ENCODE peak calls at places on chromosomes 16 and 17, in six cellular contexts. One of them, this sample, is unnamed.

GRCh38 chr16:83187404-83187803 is 560.6 kb downstream of the CDH13 start:
- DNase-seq in psoas muscle: no peak
- DNase-seq in CD4-positive, CD25-positive, alpha-beta regulatory T cell: no peak
- DNase-seq in heart right ventricle: no peak
- DNase-seq in uterus: no peak
- DNase-seq in AG04450: peak; percentile 34
- DNase-seq in this sample: no peak

GRCh38 chr16:88376835-88377726 is 5.7 kb upstream of the ZNF469 start:
- DNase-seq in psoas muscle: peak; percentile 3
- DNase-seq in CD4-positive, CD25-positive, alpha-beta regulatory T cell: no peak
- DNase-seq in heart right ventricle: no peak
- DNase-seq in uterus: no peak
- DNase-seq in AG04450: no peak
- DNase-seq in this sample: no peak

GRCh38 chr17:44273607-44274006 is 5.7 kb upstream of the SLC4A1 start:
- DNase-seq in psoas muscle: no peak
- DNase-seq in CD4-positive, CD25-positive, alpha-beta regulatory T cell: no peak
- DNase-seq in heart right ventricle: no peak
- DNase-seq in uterus: no peak
- DNase-seq in AG04450: no peak
- DNase-seq in this sample: no peak

GRCh38 chr17:1648582-1649115 is 1.0 kb downstream of the RILP start:
- DNase-seq in psoas muscle: peak; percentile 96
- DNase-seq in CD4-positive, CD25-positive, alpha-beta regulatory T cell: peak; percentile 94
- DNase-seq in heart right ventricle: peak; percentile 97
- DNase-seq in uterus: peak; percentile 93
- DNase-seq in AG04450: peak; percentile 93
- DNase-seq in this sample: peak; percentile 93

GRCh38 chr17:77269696-77270681 is 129.2 kb downstream of the SEC14L1 start:
- DNase-seq in psoas muscle: no peak
- DNase-seq in CD4-positive, CD25-positive, alpha-beta regulatory T cell: no peak
- DNase-seq in heart right ventricle: no peak
- DNase-seq in uterus: no peak
- DNase-seq in AG04450: no peak
- DNase-seq in this sample: no peak

GRCh38 chr16:84279871-84280270 is 14.8 kb upstream of the WFDC1 start:
- DNase-seq in psoas muscle: no peak
- DNase-seq in CD4-positive, CD25-positive, alpha-beta regulatory T cell: no peak
- DNase-seq in heart right ventricle: no peak
- DNase-seq in uterus: no peak
- DNase-seq in AG04450: no peak
- DNase-seq in this sample: no peak

GRCh38 chr16:1745900-1746692 is 25.2 kb downstream of the NME3 start:
- DNase-seq in psoas muscle: no peak
- DNase-seq in CD4-positive, CD25-positive, alpha-beta regulatory T cell: no peak
- DNase-seq in heart right ventricle: no peak
- DNase-seq in uterus: no peak
- DNase-seq in AG04450: peak; percentile 33
- DNase-seq in this sample: no peak

GRCh38 chr17:78356163-78356713 is 3.6 kb downstream of the SOCS3 start:
- DNase-seq in psoas muscle: no peak
- DNase-seq in CD4-positive, CD25-positive, alpha-beta regulatory T cell: peak; percentile 92
- DNase-seq in heart right ventricle: peak; percentile 25
- DNase-seq in uterus: no peak
- DNase-seq in AG04450: peak; percentile 78
- DNase-seq in this sample: no peak

GRCh38 chr17:70677783-70678647 is 508.7 kb downstream of the KCNJ2 start:
- DNase-seq in psoas muscle: no peak
- DNase-seq in CD4-positive, CD25-positive, alpha-beta regulatory T cell: no peak
- DNase-seq in heart right ventricle: no peak
- DNase-seq in uterus: no peak
- DNase-seq in AG04450: no peak
- DNase-seq in this sample: no peak

GRCh38 chr17:80471922-80472321 is 4.5 kb downstream of the NPTX1 start:
- DNase-seq in psoas muscle: no peak
- DNase-seq in CD4-positive, CD25-positive, alpha-beta regulatory T cell: no peak
- DNase-seq in heart right ventricle: no peak
- DNase-seq in uterus: no peak
- DNase-seq in AG04450: no peak
- DNase-seq in this sample: no peak

GRCh38 chr16:69223882-69224281 is 36.9 kb downstream of the SNTB2 start:
- DNase-seq in psoas muscle: no peak
- DNase-seq in CD4-positive, CD25-positive, alpha-beta regulatory T cell: no peak
- DNase-seq in heart right ventricle: no peak
- DNase-seq in uterus: no peak
- DNase-seq in AG04450: no peak
- DNase-seq in this sample: no peak

GRCh38 chr16:69329369-69330285 is 761 bp downstream of the PDF start:
- DNase-seq in psoas muscle: no peak
- DNase-seq in CD4-positive, CD25-positive, alpha-beta regulatory T cell: no peak
- DNase-seq in heart right ventricle: peak; percentile 39
- DNase-seq in uterus: no peak
- DNase-seq in AG04450: no peak
- DNase-seq in this sample: no peak

GRCh38 chr17:63918305-63918704 is 334 bp downstream of the GH1 start:
- DNase-seq in psoas muscle: no peak
- DNase-seq in CD4-positive, CD25-positive, alpha-beta regulatory T cell: no peak
- DNase-seq in heart right ventricle: no peak
- DNase-seq in uterus: no peak
- DNase-seq in AG04450: no peak
- DNase-seq in this sample: no peak

GRCh38 chr16:65176603-65177002 is 54.7 kb upstream of the CDH11 start:
- DNase-seq in psoas muscle: no peak
- DNase-seq in CD4-positive, CD25-positive, alpha-beta regulatory T cell: no peak
- DNase-seq in heart right ventricle: peak; percentile 38
- DNase-seq in uterus: peak; percentile 24
- DNase-seq in AG04450: peak; percentile 79
- DNase-seq in this sample: no peak

GRCh38 chr17:57355090-57355859 is 99.0 kb downstream of the MSI2 start:
- DNase-seq in psoas muscle: no peak
- DNase-seq in CD4-positive, CD25-positive, alpha-beta regulatory T cell: no peak
- DNase-seq in heart right ventricle: no peak
- DNase-seq in uterus: no peak
- DNase-seq in AG04450: no peak
- DNase-seq in this sample: no peak

GRCh38 chr16:84526794-84527485 is 22.5 kb upstream of the MEAK7 start:
- DNase-seq in psoas muscle: peak; percentile 60
- DNase-seq in CD4-positive, CD25-positive, alpha-beta regulatory T cell: no peak
- DNase-seq in heart right ventricle: peak; percentile 41
- DNase-seq in uterus: peak; percentile 43
- DNase-seq in AG04450: no peak
- DNase-seq in this sample: peak; percentile 54

GRCh38 chr17:50468120-50469004 is at the start of gene CHAD:
- DNase-seq in psoas muscle: peak; percentile 43
- DNase-seq in CD4-positive, CD25-positive, alpha-beta regulatory T cell: no peak
- DNase-seq in heart right ventricle: no peak
- DNase-seq in uterus: no peak
- DNase-seq in AG04450: no peak
- DNase-seq in this sample: no peak

GRCh38 chr17:142102-142661 is 4.8 kb downstream of the SCGB1C2 start:
- DNase-seq in psoas muscle: peak; percentile 35
- DNase-seq in CD4-positive, CD25-positive, alpha-beta regulatory T cell: no peak
- DNase-seq in heart right ventricle: no peak
- DNase-seq in uterus: peak; percentile 23
- DNase-seq in AG04450: no peak
- DNase-seq in this sample: peak; percentile 3

GRCh38 chr16:8655184-8655717 is 19.2 kb upstream of the ABAT start:
- DNase-seq in psoas muscle: no peak
- DNase-seq in CD4-positive, CD25-positive, alpha-beta regulatory T cell: no peak
- DNase-seq in heart right ventricle: no peak
- DNase-seq in uterus: no peak
- DNase-seq in AG04450: no peak
- DNase-seq in this sample: no peak

GRCh38 chr16:8885674-8886592 is 3.8 kb downstream of the LITAFD start:
- DNase-seq in psoas muscle: peak; percentile 51
- DNase-seq in CD4-positive, CD25-positive, alpha-beta regulatory T cell: no peak
- DNase-seq in heart right ventricle: no peak
- DNase-seq in uterus: no peak
- DNase-seq in AG04450: no peak
- DNase-seq in this sample: no peak

GRCh38 chr17:80664217-80664780 is 119.7 kb downstream of the RPTOR start:
- DNase-seq in psoas muscle: no peak
- DNase-seq in CD4-positive, CD25-positive, alpha-beta regulatory T cell: no peak
- DNase-seq in heart right ventricle: no peak
- DNase-seq in uterus: no peak
- DNase-seq in AG04450: no peak
- DNase-seq in this sample: no peak

GRCh38 chr17:58005031-58005727 is 1.9 kb downstream of the SRSF1 start:
- DNase-seq in psoas muscle: no peak
- DNase-seq in CD4-positive, CD25-positive, alpha-beta regulatory T cell: no peak
- DNase-seq in heart right ventricle: no peak
- DNase-seq in uterus: no peak
- DNase-seq in AG04450: no peak
- DNase-seq in this sample: no peak

GRCh38 chr16:11101283-11101682 is 154.7 kb downstream of the SOCS1 start:
- DNase-seq in psoas muscle: no peak
- DNase-seq in CD4-positive, CD25-positive, alpha-beta regulatory T cell: no peak
- DNase-seq in heart right ventricle: no peak
- DNase-seq in uterus: no peak
- DNase-seq in AG04450: no peak
- DNase-seq in this sample: no peak

GRCh38 chr17:45756266-45756989 is 27.7 kb upstream of the CRHR1 start:
- DNase-seq in psoas muscle: no peak
- DNase-seq in CD4-positive, CD25-positive, alpha-beta regulatory T cell: no peak
- DNase-seq in heart right ventricle: no peak
- DNase-seq in uterus: no peak
- DNase-seq in AG04450: no peak
- DNase-seq in this sample: no peak

GRCh38 chr17:73695035-73695738 is 50.9 kb upstream of the SDK2 start:
- DNase-seq in psoas muscle: no peak
- DNase-seq in CD4-positive, CD25-positive, alpha-beta regulatory T cell: no peak
- DNase-seq in heart right ventricle: no peak
- DNase-seq in uterus: no peak
- DNase-seq in AG04450: no peak
- DNase-seq in this sample: no peak

GRCh38 chr16:30924086-30924714 is 828 bp downstream of the FBXL19 start:
- DNase-seq in psoas muscle: no peak
- DNase-seq in CD4-positive, CD25-positive, alpha-beta regulatory T cell: no peak
- DNase-seq in heart right ventricle: peak; percentile 35
- DNase-seq in uterus: peak; percentile 49
- DNase-seq in AG04450: no peak
- DNase-seq in this sample: no peak

GRCh38 chr16:84362410-84362809 is 5.9 kb upstream of the ATP2C2 start:
- DNase-seq in psoas muscle: no peak
- DNase-seq in CD4-positive, CD25-positive, alpha-beta regulatory T cell: no peak
- DNase-seq in heart right ventricle: no peak
- DNase-seq in uterus: no peak
- DNase-seq in AG04450: no peak
- DNase-seq in this sample: no peak

GRCh38 chr17:81091774-81092517 is 57.0 kb downstream of the BAIAP2 start:
- DNase-seq in psoas muscle: no peak
- DNase-seq in CD4-positive, CD25-positive, alpha-beta regulatory T cell: no peak
- DNase-seq in heart right ventricle: no peak
- DNase-seq in uterus: no peak
- DNase-seq in AG04450: no peak
- DNase-seq in this sample: no peak

DNA sequence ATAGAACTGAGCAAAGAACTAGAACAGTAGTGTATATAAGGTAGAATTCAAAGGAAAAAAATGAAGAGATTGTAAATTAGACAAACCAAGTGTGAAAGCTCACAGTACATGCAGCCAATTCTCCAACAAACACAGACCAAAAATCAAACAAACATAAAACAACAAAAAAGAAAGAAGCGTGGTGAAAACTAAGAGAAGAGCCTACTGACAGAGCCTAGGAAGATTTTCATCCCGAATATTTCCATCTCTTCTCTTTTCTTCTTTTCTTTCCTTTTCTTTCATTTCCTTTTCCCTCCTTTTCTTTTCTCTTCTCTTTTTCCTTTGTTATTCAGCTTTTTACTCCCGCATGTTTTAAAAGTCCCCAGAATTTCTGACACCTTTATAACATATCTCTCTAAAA is 1103.6 kb downstream of the CDH8 start:
- DNase-seq in psoas muscle: no peak
- DNase-seq in CD4-positive, CD25-positive, alpha-beta regulatory T cell: no peak
- DNase-seq in heart right ventricle: no peak
- DNase-seq in uterus: no peak
- DNase-seq in AG04450: no peak
- DNase-seq in this sample: no peak
- H3K9me3 ChIP-seq in psoas muscle: no peaks in the 10 kb centered on the region
- H3K9me3 ChIP-seq in CD4-positive, CD25-positive, alpha-beta regulatory T cell: peaks cover 18% of the 10 kb centered on the region
- H3K9me3 ChIP-seq in heart right ventricle: no peaks in the 10 kb centered on the region
- H3K9me3 ChIP-seq in uterus: no peaks in the 10 kb centered on the region
- H3K9me3 ChIP-seq in AG04450: peaks cover 7% of the 10 kb centered on the region
- H3K9me3 ChIP-seq in this sample: no peaks in the 10 kb centered on the region

DNA sequence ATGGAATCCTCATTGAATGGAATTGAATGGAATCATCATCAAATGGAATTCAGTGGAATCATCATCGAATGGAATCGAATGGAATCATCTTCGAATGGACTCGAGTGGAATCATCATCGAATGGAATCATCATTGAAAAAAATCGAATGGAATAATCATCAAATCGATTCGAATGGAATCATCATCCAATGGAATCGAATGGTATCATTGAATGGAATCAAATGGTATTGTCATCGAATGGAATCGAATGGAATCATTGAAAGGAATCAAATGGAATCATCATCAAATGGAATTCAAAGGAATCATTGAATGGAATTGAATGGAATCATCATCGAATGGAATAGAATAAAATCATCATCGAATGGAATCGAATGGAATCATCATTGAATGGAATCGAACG is 619.3 kb downstream of the TP53TG3F start:
- DNase-seq in psoas muscle: no peak
- DNase-seq in CD4-positive, CD25-positive, alpha-beta regulatory T cell: no peak
- DNase-seq in heart right ventricle: no peak
- DNase-seq in uterus: no peak
- DNase-seq in AG04450: peak; percentile 36
- DNase-seq in this sample: no peak
- H3K9me3 ChIP-seq in psoas muscle: peaks cover 72% of the 10 kb centered on the region
- H3K9me3 ChIP-seq in CD4-positive, CD25-positive, alpha-beta regulatory T cell: peaks cover 3% of the 10 kb centered on the region
- H3K9me3 ChIP-seq in heart right ventricle: peaks cover 15% of the 10 kb centered on the region
- H3K9me3 ChIP-seq in uterus: no peaks in the 10 kb centered on the region
- H3K9me3 ChIP-seq in AG04450: peaks cover 7% of the 10 kb centered on the region
- H3K9me3 ChIP-seq in this sample: no peaks in the 10 kb centered on the region

GRCh38 chr17:16552637-16553045 is 16.4 kb downstream of the ZNF287 start:
- DNase-seq in psoas muscle: no peak
- DNase-seq in CD4-positive, CD25-positive, alpha-beta regulatory T cell: no peak
- DNase-seq in heart right ventricle: no peak
- DNase-seq in uterus: no peak
- DNase-seq in AG04450: no peak
- DNase-seq in this sample: no peak
- H3K9me3 ChIP-seq in psoas muscle: peaks cover 89% of the 10 kb centered on the region
- H3K9me3 ChIP-seq in CD4-positive, CD25-positive, alpha-beta regulatory T cell: peaks cover 95% of the 10 kb centered on the region
- H3K9me3 ChIP-seq in heart right ventricle: peaks cover 79% of the 10 kb centered on the region
- H3K9me3 ChIP-seq in uterus: peaks cover 2% of the 10 kb centered on the region
- H3K9me3 ChIP-seq in AG04450: peaks cover 26% of the 10 kb centered on the region
- H3K9me3 ChIP-seq in this sample: no peaks in the 10 kb centered on the region

GRCh38 chr17:60910415-60910814 is 232.8 kb downstream of the BCAS3 start:
- DNase-seq in psoas muscle: no peak
- DNase-seq in CD4-positive, CD25-positive, alpha-beta regulatory T cell: no peak
- DNase-seq in heart right ventricle: no peak
- DNase-seq in uterus: no peak
- DNase-seq in AG04450: no peak
- DNase-seq in this sample: no peak
- H3K9me3 ChIP-seq in psoas muscle: no peaks in the 10 kb centered on the region
- H3K9me3 ChIP-seq in CD4-positive, CD25-positive, alpha-beta regulatory T cell: no peaks in the 10 kb centered on the region
- H3K9me3 ChIP-seq in heart right ventricle: no peaks in the 10 kb centered on the region
- H3K9me3 ChIP-seq in uterus: no peaks in the 10 kb centered on the region
- H3K9me3 ChIP-seq in AG04450: no peaks in the 10 kb centered on the region
- H3K9me3 ChIP-seq in this sample: no peaks in the 10 kb centered on the region

GRCh38 chr16:3289998-3290673 is 6.8 kb downstream of the ZNF263 start:
- DNase-seq in psoas muscle: no peak
- DNase-seq in CD4-positive, CD25-positive, alpha-beta regulatory T cell: no peak
- DNase-seq in heart right ventricle: no peak
- DNase-seq in uterus: no peak
- DNase-seq in AG04450: no peak
- DNase-seq in this sample: no peak
- H3K9me3 ChIP-seq in psoas muscle: peaks cover 70% of the 10 kb centered on the region
- H3K9me3 ChIP-seq in CD4-positive, CD25-positive, alpha-beta regulatory T cell: peaks cover 95% of the 10 kb centered on the region
- H3K9me3 ChIP-seq in heart right ventricle: peaks cover 52% of the 10 kb centered on the region
- H3K9me3 ChIP-seq in uterus: peaks cover 5% of the 10 kb centered on the region
- H3K9me3 ChIP-seq in AG04450: peaks cover 92% of the 10 kb centered on the region
- H3K9me3 ChIP-seq in this sample: peaks cover 18% of the 10 kb centered on the region